ENCODE peak calls at places on chromosomes 16 and 17, in eight cellular contexts. W is suprapubic skin; M is heart left ventricle; S is GM23338; U is CD8-positive, alpha-beta T cell; P is neuronal stem cell; Q is fibroblast of lung; G is ascending aorta. J is an unnamed sample.

GRCh38 chr16:4323845-4324478 is 8.1 kb downstream of the GLIS2 start:
- DNase-seq in S (peak; percentile 87), Q (peak; percentile 60), U (no peak), M (peak; percentile 78), P (no peak), G (peak; percentile 85), W (no peak), J (no peak)

GRCh38 chr16:82865412-82865811 is 238.6 kb downstream of the CDH13 start:
- DNase-seq in Q (no peak), G (no peak), P (no peak), U (no peak), W (no peak), M (no peak), S (no peak), J (no peak)

GRCh38 chr17:66302761-66303626 is 581 bp downstream of the PRKCA start:
- DNase-seq in Q (peak; percentile 62), S (peak; percentile 76), W (peak; percentile 68), G (peak; percentile 66), P (peak; percentile 43), U (peak; percentile 63), M (peak; percentile 61), J (no peak)

GRCh38 chr17:33039874-33040273 is 48.2 kb downstream of the SPACA3 start:
- DNase-seq in P (no peak), G (no peak), Q (peak; percentile 84), U (no peak), M (no peak), S (no peak), W (no peak), J (no peak)

GRCh38 chr17:32783602-32784001 is 93.3 kb downstream of the MYO1D start:
- DNase-seq in W (no peak), Q (peak; percentile 82), M (no peak), G (no peak), U (no peak), P (peak; percentile 36), S (peak; percentile 84), J (no peak)

GRCh38 chr16:77402118-77402517 is 32.7 kb downstream of the ADAMTS18 start:
- DNase-seq in M (no peak), G (no peak), U (no peak), P (no peak), W (no peak), S (no peak), Q (no peak), J (no peak)

GRCh38 chr17:80481284-80482057 is 5.1 kb upstream of the NPTX1 start:
- DNase-seq in W (no peak), U (no peak), G (no peak), M (no peak), S (no peak), P (no peak), Q (no peak), J (no peak)

GRCh38 chr17:78237403-78238012 is 6.1 kb downstream of the TMEM235 start:
- DNase-seq in P (no peak), M (no peak), W (no peak), U (no peak), G (no peak), Q (peak; percentile 26), S (no peak), J (no peak)

DNA sequence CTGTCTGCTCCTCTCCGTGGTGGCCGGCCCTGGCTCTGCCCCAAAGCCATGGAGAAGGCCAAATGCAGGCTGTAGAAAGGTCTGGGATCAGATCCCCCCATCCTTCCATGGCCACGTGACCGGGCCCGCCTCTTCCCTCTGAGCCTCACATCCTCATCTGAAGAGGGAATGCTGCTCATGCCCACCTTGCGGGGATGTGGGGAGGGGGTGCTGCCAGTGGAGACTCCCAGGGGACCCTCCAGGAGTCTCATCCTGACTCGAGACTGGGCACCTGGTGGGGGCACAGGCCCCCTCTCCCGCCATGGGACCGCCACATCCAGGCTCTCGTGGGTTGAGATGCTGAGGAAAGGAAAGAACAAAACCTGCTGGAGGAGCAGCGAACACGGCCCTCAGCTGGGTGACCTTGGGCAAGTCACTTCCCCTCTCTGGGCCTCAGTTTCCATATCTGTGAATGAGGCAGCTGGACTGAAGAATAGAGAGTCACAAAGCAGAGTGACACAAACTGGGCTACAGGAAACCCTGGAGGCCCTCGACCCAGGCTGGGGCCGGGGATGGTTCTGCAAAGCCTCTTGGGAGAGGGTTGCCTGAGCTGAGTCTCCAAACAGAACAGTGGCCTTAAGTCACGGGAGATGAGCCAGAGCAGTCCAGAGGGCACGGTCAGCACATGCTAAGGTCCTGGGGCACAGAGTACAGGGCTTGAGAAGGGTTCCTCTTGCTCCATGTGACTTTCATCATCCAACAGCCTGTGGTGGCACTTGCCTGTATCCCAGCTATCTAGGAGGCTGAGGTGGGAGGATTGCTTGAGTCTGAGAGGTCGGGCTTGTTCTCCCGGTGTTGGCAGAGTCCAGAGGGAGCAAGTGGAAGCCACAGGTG is 30.1 kb downstream of the SOCS1 start:
- DNase-seq in S (no peak), M (no peak), Q (no peak), G (no peak), W (no peak), P (no peak), U (no peak), J (no peak)
- H3K4me3 ChIP-seq in S (no peak overlapping the region), M (no peak overlapping the region), Q (no peak overlapping the region), G (peak overlapping the region; percentile 52), W (no peak overlapping the region), P (no peak overlapping the region), U (peak overlapping the region; percentile 42), J (no peak overlapping the region)

GRCh38 chr16:67407176-67407787 is 9.0 kb downstream of the ZDHHC1 start:
- DNase-seq in W (no peak), S (no peak), P (no peak), M (no peak), Q (no peak), G (no peak), U (no peak), J (no peak)

GRCh38 chr16:67406111-67406593 is 10.1 kb downstream of the ZDHHC1 start:
- DNase-seq in M (no peak), G (no peak), Q (no peak), U (no peak), P (no peak), W (peak; percentile 78), S (no peak), J (no peak)

GRCh38 chr16:67406628-67407027 is 9.6 kb downstream of the ZDHHC1 start:
- DNase-seq in M (no peak), Q (peak; percentile 68), W (no peak), P (no peak), S (no peak), U (no peak), G (no peak), J (no peak)

GRCh38 chr16:67409631-67410030 is 6.6 kb downstream of the ZDHHC1 start:
- DNase-seq in G (no peak), M (no peak), W (no peak), S (no peak), U (no peak), P (no peak), Q (no peak), J (no peak)

DNA sequence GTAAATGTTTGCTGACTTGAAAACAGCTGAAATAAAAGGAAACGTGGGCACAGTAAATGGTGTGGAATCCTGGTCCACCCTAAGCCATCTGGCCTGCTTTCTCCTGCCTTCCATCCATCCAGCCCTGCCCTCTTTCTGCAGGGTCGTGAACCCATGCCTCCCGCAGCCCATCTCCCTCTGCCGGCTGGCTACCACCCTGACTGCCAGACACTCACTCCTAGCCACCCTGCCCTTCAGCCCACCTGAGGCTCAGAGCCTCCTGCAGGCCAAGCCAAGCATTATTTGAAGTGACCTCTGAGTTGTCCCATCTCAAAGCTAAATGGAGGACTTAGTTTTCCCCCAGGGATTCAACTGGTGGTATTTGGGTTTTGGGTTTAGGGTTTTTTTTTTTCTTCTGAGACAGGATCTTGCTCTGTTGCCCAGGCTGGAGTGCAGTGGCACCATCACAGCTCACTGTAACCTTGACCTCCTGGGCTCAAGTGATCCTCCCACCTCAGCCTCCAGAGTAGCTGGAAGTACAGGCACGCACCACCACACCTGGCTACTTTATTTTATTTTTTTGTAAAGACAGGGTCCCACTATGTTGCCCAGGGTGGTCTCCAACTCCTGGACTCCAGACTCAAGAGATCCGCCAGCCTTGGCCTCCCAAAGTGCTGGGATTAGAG is 8.4 kb downstream of the ZDHHC1 start:
- DNase-seq in M (no peak), U (no peak), P (no peak), W (no peak), Q (no peak), G (no peak), S (no peak), J (no peak)
- H3K27ac ChIP-seq in M (no peak overlapping the region), U (no peak overlapping the region), P (no peak overlapping the region), W (peak overlapping the region; percentile 93), Q (peak overlapping the region; percentile 75), G (no peak overlapping the region), S (no peak overlapping the region), J (no peak overlapping the region)

GRCh38 chr16:22184615-22184968 is 21.5 kb upstream of the EEF2K start:
- DNase-seq in G (no peak), M (no peak), U (no peak), P (no peak), W (no peak), S (no peak), Q (no peak), J (no peak)

GRCh38 chr16:22181843-22182242 is 19.5 kb downstream of the SDR42E2 start:
- DNase-seq in W (no peak), M (no peak), Q (no peak), G (no peak), P (no peak), S (no peak), U (no peak), J (no peak)

GRCh38 chr16:22183335-22183734 is 21.0 kb downstream of the SDR42E2 start:
- DNase-seq in Q (no peak), G (no peak), M (no peak), S (no peak), W (no peak), P (no peak), U (no peak), J (no peak)

GRCh38 chr16:22186517-22186916 is 19.6 kb upstream of the EEF2K start:
- DNase-seq in W (no peak), S (peak; percentile 85), M (no peak), Q (no peak), G (no peak), P (no peak), U (no peak), J (no peak)

DNA sequence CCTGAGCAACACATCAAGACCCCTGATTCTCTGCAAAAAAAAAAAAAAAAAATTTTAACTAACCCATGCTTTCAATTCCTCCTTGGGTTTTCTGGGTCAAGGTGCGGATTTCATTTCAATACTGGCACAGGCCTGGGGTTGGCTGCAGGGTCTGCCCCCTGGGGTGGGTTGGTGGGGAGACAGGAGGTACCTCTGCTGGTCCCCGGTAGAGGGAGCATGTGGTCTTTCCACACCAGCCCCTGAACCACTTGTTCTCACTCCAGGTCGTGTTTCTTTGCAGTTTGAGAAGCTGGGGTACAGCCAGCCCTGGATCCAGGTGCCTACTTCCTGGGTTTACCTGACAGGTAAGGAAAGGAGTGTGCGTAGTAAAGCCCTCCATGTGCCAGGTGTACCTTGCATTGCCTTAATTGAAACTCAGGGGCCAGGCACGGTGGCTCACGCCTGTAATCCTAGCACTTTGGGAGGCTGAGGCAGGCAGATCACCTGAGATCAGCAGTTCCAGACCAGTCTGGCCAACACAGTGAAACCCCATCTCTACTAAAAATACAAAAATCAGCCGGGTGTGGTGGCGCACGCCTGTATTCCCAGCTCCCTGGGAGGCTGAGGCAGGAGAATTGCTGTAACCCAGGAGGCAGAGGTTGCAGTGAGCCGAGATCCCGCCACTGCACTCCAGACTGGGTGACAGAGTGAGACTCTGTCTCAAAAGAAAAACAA is 21.8 kb downstream of the SDR42E2 start:
- DNase-seq in W (no peak), S (peak; percentile 75), P (no peak), G (no peak), Q (no peak), M (no peak), U (peak; percentile 41), J (no peak)
- H3K4me1 ChIP-seq in W (peaks cover 11% of the 10 kb centered on the region), S (peaks cover 4% of the 10 kb centered on the region), P (no peaks in the 10 kb centered on the region), G (peaks cover under 1% of the 10 kb centered on the region), Q (no peaks in the 10 kb centered on the region), M (peaks cover 9% of the 10 kb centered on the region), U (peaks cover 16% of the 10 kb centered on the region), J (no peaks in the 10 kb centered on the region)

GRCh38 chr17:1732241-1733046 is 7.9 kb downstream of the WDR81 start:
- DNase-seq in Q (no peak), S (no peak), P (no peak), U (no peak), G (no peak), M (no peak), W (no peak), J (no peak)

GRCh38 chr17:1727876-1728630 is 3.5 kb downstream of the WDR81 start:
- DNase-seq in Q (no peak), G (no peak), U (no peak), P (no peak), S (no peak), W (no peak), M (no peak), J (no peak)

GRCh38 chr17:1730345-1731193 is 6.1 kb downstream of the WDR81 start:
- DNase-seq in Q (peak; percentile 94), U (no peak), S (no peak), M (peak; percentile 85), W (peak; percentile 90), P (no peak), G (peak; percentile 85), J (no peak)

GRCh38 chr17:1731194-1731506 is 6.6 kb downstream of the WDR81 start:
- DNase-seq in Q (no peak), P (no peak), M (no peak), U (no peak), W (no peak), S (no peak), G (no peak), J (no peak)

GRCh38 chr17:1730004-1730344 is 5.5 kb downstream of the WDR81 start:
- DNase-seq in W (peak; percentile 64), S (no peak), U (no peak), G (no peak), Q (no peak), M (no peak), P (no peak), J (no peak)
- H3K4me3 ChIP-seq in W (peak overlapping the region; percentile 35), S (no peak overlapping the region), U (no peak overlapping the region), G (no peak overlapping the region), Q (no peak overlapping the region), M (peak overlapping the region; percentile 51), P (no peak overlapping the region), J (no peak overlapping the region)

J was measured in iPS DF 6.9.